ENCODE peak calls at places on chromosomes 7 and 10, in four cellular contexts. J, G, M and W are unnamed samples.

GRCh38 chr7:151425670-151426075 is 14.3 kb downstream of the CRYGN start:
- DNase-seq in G (no peak), M (no peak), J (no peak), W (no peak)

GRCh38 chr7:142628945-142629344 is 120.3 kb upstream of the PRSS1 start:
- DNase-seq in J (no peak), G (no peak), M (no peak), W (no peak)

GRCh38 chr10:75944061-75944460 is 512.6 kb downstream of the LRMDA start:
- DNase-seq in J (no peak), G (no peak), M (no peak), W (no peak)

GRCh38 chr7:18895456-18895855 is 222.0 kb downstream of the TWIST1 start:
- DNase-seq in J (no peak), M (no peak), G (no peak), W (no peak)

GRCh38 chr10:101375073-101375472 is 21.1 kb downstream of the BTRC start:
- DNase-seq in G (no peak), J (no peak), M (no peak), W (no peak)

GRCh38 chr10:74208081-74208480 is 57.1 kb downstream of the ADK start:
- DNase-seq in J (no peak), G (no peak), M (peak), W (peak)

GRCh38 chr7:128903621-128904361 is 6.7 kb downstream of the KCP start:
- DNase-seq in M (no peak), J (no peak), G (no peak), W (no peak)

GRCh38 chr7:1286946-1287628 is 54.4 kb downstream of the UNCX start:
- DNase-seq in M (no peak), J (no peak), G (no peak), W (no peak)

GRCh38 chr7:130349911-130350782 is 5.5 kb downstream of the CPA5 start:
- DNase-seq in M (no peak), G (no peak), J (no peak), W (no peak)

GRCh38 chr7:92880212-92881090 is 44.1 kb upstream of the CDK6 start:
- DNase-seq in M (no peak), J (peak), G (no peak), W (peak)

GRCh38 chr7:99975782-99976521 is at the start of gene AZGP1:
- DNase-seq in J (peak), G (no peak), M (no peak), W (peak)